ENCODE peak calls at places on chromosome 14, in seven cellular contexts. O, M, R, T, N, W and Q are unnamed samples.

GRCh38 chr14:50669441-50669986 is 1.4 kb upstream of the SAV1 start:
- DNase-seq in W (no peak), N (no peak), R (no peak), O (no peak), M (no peak), T (peak), Q (no peak)

GRCh38 chr14:102039157-102039556 is 47.7 kb downstream of the HSP90AA1 start:
- DNase-seq in O (no peak), W (no peak), N (no peak), M (no peak), R (no peak), T (no peak), Q (no peak)

GRCh38 chr14:22837059-22837749 is 819 bp downstream of the MMP14 start:
- DNase-seq in W (no peak), M (peak), R (no peak), N (peak), O (peak), T (peak), Q (no peak)

GRCh38 chr14:99387880-99388279 is 92.8 kb downstream of the SETD3 start:
- DNase-seq in T (no peak), M (peak), W (no peak), R (no peak), O (no peak), N (no peak), Q (no peak)

GRCh38 chr14:95895720-95896119 is 19.1 kb downstream of the TUNAR start:
- DNase-seq in O (no peak), N (no peak), M (no peak), T (no peak), W (no peak), R (peak), Q (peak)

GRCh38 chr14:104771918-104772706 is 19.2 kb downstream of the SIVA1 start:
- DNase-seq in R (no peak), W (no peak), T (no peak), M (no peak), N (no peak), O (no peak), Q (no peak)

GRCh38 chr14:88551936-88552565 is 2.8 kb downstream of the PTPN21 start:
- DNase-seq in T (peak), M (peak), R (no peak), W (no peak), O (no peak), N (no peak), Q (no peak)

GRCh38 chr14:69358233-69358963 is 39.7 kb downstream of the ERH start:
- DNase-seq in W (no peak), M (no peak), R (peak), O (no peak), N (no peak), T (no peak), Q (no peak)

GRCh38 chr14:100899841-100900771 is 3.4 kb downstream of the RTL1 start:
- DNase-seq in W (peak), M (no peak), T (no peak), N (no peak), R (no peak), O (no peak), Q (no peak)

GRCh38 chr14:23093993-23094665 is 807 bp downstream of the ACIN1 start:
- DNase-seq in T (no peak), W (no peak), O (no peak), R (no peak), M (no peak), N (no peak), Q (peak)

GRCh38 chr14:85752179-85752578 is 222.2 kb downstream of the FLRT2 start:
- DNase-seq in M (no peak), N (no peak), W (no peak), O (no peak), T (no peak), R (no peak), Q (no peak)

GRCh38 chr14:21088687-21089086 is 9.8 kb downstream of the ZNF219 start:
- DNase-seq in N (no peak), R (no peak), W (no peak), O (no peak), M (no peak), T (no peak), Q (no peak)

GRCh38 chr14:64732066-64732465 is 27.8 kb downstream of the PLEKHG3 start:
- DNase-seq in M (no peak), O (no peak), R (no peak), T (no peak), N (no peak), W (no peak), Q (no peak)

GRCh38 chr14:32800320-32800719 is 138.4 kb upstream of the NPAS3 start:
- DNase-seq in R (no peak), W (no peak), T (no peak), M (no peak), N (no peak), O (no peak), Q (no peak)

GRCh38 chr14:37590096-37590809 is 4.8 kb downstream of the FOXA1 start:
- DNase-seq in W (peak), T (no peak), N (no peak), O (no peak), R (no peak), M (no peak), Q (no peak)

GRCh38 chr14:98822917-98823316 is 449.1 kb downstream of the BCL11B start:
- DNase-seq in T (no peak), W (no peak), N (no peak), O (no peak), M (no peak), R (no peak), Q (no peak)

GRCh38 chr14:68939893-68940613 is 39.0 kb downstream of the ACTN1 start:
- DNase-seq in T (no peak), N (peak), O (peak), R (no peak), W (no peak), M (peak), Q (peak)

GRCh38 chr14:63752449-63753169 is 24.7 kb upstream of the SGPP1 start:
- DNase-seq in W (no peak), N (peak), M (peak), O (no peak), T (no peak), R (no peak), Q (no peak)

GRCh38 chr14:67508973-67509372 is 20.5 kb upstream of the TMEM229B start:
- DNase-seq in N (no peak), T (no peak), R (no peak), M (no peak), W (no peak), O (no peak), Q (no peak)

GRCh38 chr14:72651081-72651480 is 242.8 kb downstream of the DPF3 start:
- DNase-seq in T (no peak), N (no peak), R (no peak), M (peak), O (no peak), W (no peak), Q (no peak)

GRCh38 chr14:89748004-89748403 is 206.5 kb downstream of the EFCAB11 start:
- DNase-seq in R (no peak), M (peak), T (no peak), O (no peak), W (no peak), N (no peak), Q (no peak)